ENCODE peak calls at places on chromosomes 1 and 21, in nine cellular contexts. One of them, this sample, is unnamed.

GRCh38 chr1:41704189-41704588 is 214.5 kb downstream of the HIVEP3 start:
- DNase-seq in MV-4-11: no peak
- DNase-seq in NCI-H2081: no peak
- DNase-seq in A549: no peak
- DNase-seq in MM.1S: no peak
- DNase-seq in C1 segment of cervical spinal cord: no peak
- DNase-seq in T follicular helper cell: no peak
- DNase-seq in HEK293T: no peak
- DNase-seq in nucleus accumbens: no peak
- DNase-seq in this sample: no peak

GRCh38 chr1:3018051-3018471 is 3.2 kb upstream of the ACTRT2 start:
- DNase-seq in MV-4-11: no peak
- DNase-seq in NCI-H2081: no peak
- DNase-seq in A549: no peak
- DNase-seq in MM.1S: no peak
- DNase-seq in C1 segment of cervical spinal cord: no peak
- DNase-seq in T follicular helper cell: no peak
- DNase-seq in HEK293T: no peak
- DNase-seq in nucleus accumbens: no peak
- DNase-seq in this sample: no peak

GRCh38 chr1:11397151-11397902 is 81.6 kb upstream of the DISP3 start:
- DNase-seq in MV-4-11: no peak
- DNase-seq in NCI-H2081: no peak
- DNase-seq in A549: no peak
- DNase-seq in MM.1S: no peak
- DNase-seq in C1 segment of cervical spinal cord: no peak
- DNase-seq in T follicular helper cell: no peak
- DNase-seq in HEK293T: no peak
- DNase-seq in nucleus accumbens: no peak
- DNase-seq in this sample: no peak

GRCh38 chr1:156767879-156768608 is 709 bp downstream of the PRCC start:
- DNase-seq in MV-4-11: no peak
- DNase-seq in NCI-H2081: peak; percentile 58
- DNase-seq in A549: no peak
- DNase-seq in MM.1S: peak; percentile 50
- DNase-seq in C1 segment of cervical spinal cord: peak; percentile 24
- DNase-seq in T follicular helper cell: peak; percentile 15
- DNase-seq in HEK293T: no peak
- DNase-seq in nucleus accumbens: no peak
- DNase-seq in this sample: peak; percentile 36

GRCh38 chr1:10744654-10745238 is 51.7 kb downstream of the CASZ1 start:
- DNase-seq in MV-4-11: no peak
- DNase-seq in NCI-H2081: no peak
- DNase-seq in A549: no peak
- DNase-seq in MM.1S: no peak
- DNase-seq in C1 segment of cervical spinal cord: no peak
- DNase-seq in T follicular helper cell: no peak
- DNase-seq in HEK293T: no peak
- DNase-seq in nucleus accumbens: no peak
- DNase-seq in this sample: no peak

GRCh38 chr1:193457676-193458075 is 271.3 kb upstream of the B3GALT2 start:
- DNase-seq in MV-4-11: no peak
- DNase-seq in NCI-H2081: peak; percentile 22
- DNase-seq in A549: no peak
- DNase-seq in MM.1S: no peak
- DNase-seq in C1 segment of cervical spinal cord: no peak
- DNase-seq in T follicular helper cell: peak; percentile 18
- DNase-seq in HEK293T: no peak
- DNase-seq in nucleus accumbens: no peak
- DNase-seq in this sample: peak; percentile 14

GRCh38 chr1:46735708-46736324 is 16.9 kb upstream of the EFCAB14 start:
- DNase-seq in MV-4-11: peak; percentile 55
- DNase-seq in NCI-H2081: no peak
- DNase-seq in A549: no peak
- DNase-seq in MM.1S: peak; percentile 37
- DNase-seq in C1 segment of cervical spinal cord: no peak
- DNase-seq in T follicular helper cell: no peak
- DNase-seq in HEK293T: peak; percentile 56
- DNase-seq in nucleus accumbens: no peak
- DNase-seq in this sample: no peak

GRCh38 chr21:35223480-35224156 is 174.5 kb upstream of the RUNX1 start:
- DNase-seq in MV-4-11: no peak
- DNase-seq in NCI-H2081: peak; percentile 22
- DNase-seq in A549: no peak
- DNase-seq in MM.1S: no peak
- DNase-seq in C1 segment of cervical spinal cord: no peak
- DNase-seq in T follicular helper cell: no peak
- DNase-seq in HEK293T: no peak
- DNase-seq in nucleus accumbens: no peak
- DNase-seq in this sample: no peak

GRCh38 chr1:243432136-243432535 is 176.3 kb downstream of the SDCCAG8 start:
- DNase-seq in MV-4-11: no peak
- DNase-seq in NCI-H2081: no peak
- DNase-seq in A549: no peak
- DNase-seq in MM.1S: no peak
- DNase-seq in C1 segment of cervical spinal cord: no peak
- DNase-seq in T follicular helper cell: no peak
- DNase-seq in HEK293T: no peak
- DNase-seq in nucleus accumbens: no peak
- DNase-seq in this sample: no peak

GRCh38 chr1:47635111-47635510 is 197.3 kb downstream of the FOXD2 start:
- DNase-seq in MV-4-11: no peak
- DNase-seq in NCI-H2081: no peak
- DNase-seq in A549: no peak
- DNase-seq in MM.1S: no peak
- DNase-seq in C1 segment of cervical spinal cord: no peak
- DNase-seq in T follicular helper cell: no peak
- DNase-seq in HEK293T: no peak
- DNase-seq in nucleus accumbens: no peak
- DNase-seq in this sample: no peak

GRCh38 chr1:56655991-56656613 is 11.0 kb downstream of the PRKAA2 start:
- DNase-seq in MV-4-11: no peak
- DNase-seq in NCI-H2081: no peak
- DNase-seq in A549: no peak
- DNase-seq in MM.1S: no peak
- DNase-seq in C1 segment of cervical spinal cord: no peak
- DNase-seq in T follicular helper cell: no peak
- DNase-seq in HEK293T: no peak
- DNase-seq in nucleus accumbens: no peak
- DNase-seq in this sample: no peak

GRCh38 chr1:165954940-165955339 is 127.5 kb downstream of the UCK2 start:
- DNase-seq in MV-4-11: no peak
- DNase-seq in NCI-H2081: no peak
- DNase-seq in A549: no peak
- DNase-seq in MM.1S: no peak
- DNase-seq in C1 segment of cervical spinal cord: no peak
- DNase-seq in T follicular helper cell: no peak
- DNase-seq in HEK293T: no peak
- DNase-seq in nucleus accumbens: no peak
- DNase-seq in this sample: no peak

GRCh38 chr1:230120289-230120948 is 53.4 kb downstream of the GALNT2 start:
- DNase-seq in MV-4-11: no peak
- DNase-seq in NCI-H2081: no peak
- DNase-seq in A549: no peak
- DNase-seq in MM.1S: no peak
- DNase-seq in C1 segment of cervical spinal cord: no peak
- DNase-seq in T follicular helper cell: no peak
- DNase-seq in HEK293T: no peak
- DNase-seq in nucleus accumbens: no peak
- DNase-seq in this sample: no peak

This sample was measured in effector CD4-positive, alpha-beta T cell.